ENCODE peak calls at places on chromosomes 13 and 19, in six cellular contexts. F is activated CD4-positive, alpha-beta T cell treated with anti-CD3 and anti-CD28 coated beads for 1 hour; V is mucosa of descending colon; Z is NCI-H1417; Y is NCI-H2171; I is activated T-cell treated with anti-CD3 and anti-CD28 coated beads for 1 hour. R is an unnamed sample.

GRCh38 chr13:99228737-99229691 is 28.4 kb downstream of the UBAC2 start:
- DNase-seq in F (no peak), V (no peak), Z (no peak), Y (no peak), I (no peak), R (peak)

GRCh38 chr13:112704634-112705145 is 14.9 kb downstream of the ATP11A start:
- DNase-seq in F (no peak), V (no peak), Z (no peak), Y (no peak), I (no peak), R (no peak)

GRCh38 chr19:16327911-16328823 is 3.5 kb downstream of the KLF2 start:
- DNase-seq in F (peak), V (peak), Z (no peak), Y (no peak), I (no peak), R (no peak)

GRCh38 chr19:35099155-35099896 is 16.3 kb upstream of the FXYD3 start:
- DNase-seq in F (no peak), V (no peak), Z (no peak), Y (no peak), I (no peak), R (no peak)

GRCh38 chr13:40665061-40665753 is 1.2 kb downstream of the FOXO1 start:
- DNase-seq in F (peak), V (peak), Z (peak), Y (no peak), I (peak), R (peak)

GRCh38 chr19:7605490-7606222 is 10.0 kb downstream of the CAMSAP3 start:
- DNase-seq in F (no peak), V (no peak), Z (peak), Y (no peak), I (no peak), R (no peak)

GRCh38 chr19:46125447-46125846 is 959 bp upstream of the IGFL3 start:
- DNase-seq in F (no peak), V (no peak), Z (no peak), Y (no peak), I (no peak), R (no peak)

GRCh38 chr19:10283301-10283733 is 3.4 kb upstream of the ICAM4 start:
- DNase-seq in F (no peak), V (no peak), Z (no peak), Y (no peak), I (no peak), R (no peak)

GRCh38 chr19:28737021-28737525 is 475.9 kb downstream of the UQCRFS1 start:
- DNase-seq in F (no peak), V (no peak), Z (no peak), Y (no peak), I (no peak), R (peak)

GRCh38 chr13:36086117-36086516 is 45.1 kb downstream of the DCLK1 start:
- DNase-seq in F (no peak), V (no peak), Z (no peak), Y (no peak), I (no peak), R (no peak)